ENCODE peak calls at places on chromosomes 3 and 15, in four cellular contexts. One of them, this sample, is unnamed.
A peak's percentile ranks its signal among the peaks of the same experiment; 100 is the strongest.

GRCh38 chr3:46947981-46948791 is 28.4 kb downstream of the CCDC12 start:
- DNase-seq in H1: no peak
- DNase-seq in K562: peak; percentile 85
- DNase-seq in HepG2: peak; percentile 88
- DNase-seq in this sample: peak; percentile 89

GRCh38 chr15:42457445-42458442 is 33.2 kb downstream of the ZNF106 start:
- DNase-seq in H1: peak; percentile 82
- DNase-seq in K562: no peak
- DNase-seq in HepG2: no peak
- DNase-seq in this sample: no peak

GRCh38 chr3:112736802-112737566 is 96.0 kb upstream of the CCDC80 start:
- DNase-seq in H1: no peak
- DNase-seq in K562: peak; percentile 10
- DNase-seq in HepG2: no peak
- DNase-seq in this sample: no peak

GRCh38 chr3:50961361-50961760 is 286.6 kb downstream of the DOCK3 start:
- DNase-seq in H1: no peak
- DNase-seq in K562: no peak
- DNase-seq in HepG2: no peak
- DNase-seq in this sample: no peak

GRCh38 chr3:66386011-66386924 is 114.6 kb downstream of the LRIG1 start:
- DNase-seq in H1: no peak
- DNase-seq in K562: no peak
- DNase-seq in HepG2: no peak
- DNase-seq in this sample: no peak

GRCh38 chr3:111801697-111802655 is 57.1 kb upstream of the PHLDB2 start:
- DNase-seq in H1: no peak
- DNase-seq in K562: no peak
- DNase-seq in HepG2: no peak
- DNase-seq in this sample: no peak

GRCh38 chr3:30357897-30358296 is 248.5 kb upstream of the TGFBR2 start:
- DNase-seq in H1: no peak
- DNase-seq in K562: no peak
- DNase-seq in HepG2: no peak
- DNase-seq in this sample: peak; percentile 33

GRCh38 chr3:180571831-180572578 is 30.0 kb upstream of the TTC14 start:
- DNase-seq in H1: no peak
- DNase-seq in K562: no peak
- DNase-seq in HepG2: no peak
- DNase-seq in this sample: no peak

GRCh38 chr15:26564354-26564753 is 208.5 kb downstream of the GABRB3 start:
- DNase-seq in H1: no peak
- DNase-seq in K562: no peak
- DNase-seq in HepG2: no peak
- DNase-seq in this sample: no peak

GRCh38 chr3:158991146-158991705 is 189.4 kb downstream of the MFSD1 start:
- DNase-seq in H1: peak; percentile 49
- DNase-seq in K562: no peak
- DNase-seq in HepG2: no peak
- DNase-seq in this sample: no peak

GRCh38 chr3:24493951-24494615 is 567 bp downstream of the THRB start:
- DNase-seq in H1: no peak
- DNase-seq in K562: peak; percentile 64
- DNase-seq in HepG2: peak; percentile 71
- DNase-seq in this sample: peak; percentile 37

GRCh38 chr3:169658311-169658931 is 5.1 kb downstream of the MECOM start:
- DNase-seq in H1: no peak
- DNase-seq in K562: no peak
- DNase-seq in HepG2: no peak
- DNase-seq in this sample: no peak

GRCh38 chr3:133821767-133822638 is 16.4 kb downstream of the SRPRB start:
- DNase-seq in H1: peak; percentile 38
- DNase-seq in K562: peak; percentile 24
- DNase-seq in HepG2: peak; percentile 83
- DNase-seq in this sample: no peak

GRCh38 chr3:101229681-101230080 is 90.7 kb downstream of the IMPG2 start:
- DNase-seq in H1: no peak
- DNase-seq in K562: no peak
- DNase-seq in HepG2: peak; percentile 8
- DNase-seq in this sample: peak; percentile 14
- TF ChIP-seq RNF2 in H1: no peak
- TF ChIP-seq RNF2 in K562: no peak
- TF ChIP-seq RNF2 in HepG2: no peak
- TF ChIP-seq RNF2 in this sample: no peak

DNA sequence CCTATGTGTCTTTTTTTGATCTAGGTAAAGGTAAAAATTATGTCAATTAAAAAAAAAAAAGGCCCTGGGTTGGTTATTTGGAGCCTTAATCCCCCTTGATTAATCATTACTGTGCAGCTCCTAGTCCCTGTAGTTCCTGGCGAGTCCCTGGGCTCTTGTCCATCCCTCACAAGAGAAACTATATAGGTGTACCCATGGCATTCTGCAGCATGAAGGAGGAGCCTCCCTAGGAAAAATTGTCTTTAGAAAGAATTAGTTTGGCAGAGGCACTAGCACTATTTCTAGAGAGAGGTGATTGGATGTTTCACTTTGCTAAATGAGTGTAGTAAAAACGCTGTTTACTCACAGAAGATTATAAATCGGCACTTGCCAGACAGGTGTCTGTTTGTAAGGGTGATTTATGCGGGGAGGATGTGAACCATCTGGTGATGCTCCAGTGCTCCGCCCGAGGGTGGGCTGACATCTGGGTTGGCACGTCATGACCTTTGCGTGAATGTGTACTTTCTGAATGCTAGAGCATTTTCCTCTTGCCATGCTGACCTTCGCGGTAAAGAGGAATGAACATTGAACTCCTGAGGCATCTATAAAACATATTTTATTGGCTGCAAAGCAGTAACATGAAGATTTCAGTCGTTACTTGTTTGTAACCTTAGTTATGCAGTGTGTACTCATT is 12.6 kb downstream of the PLCL2 start:
- DNase-seq in H1: no peak
- DNase-seq in K562: no peak
- DNase-seq in HepG2: no peak
- DNase-seq in this sample: no peak
- TF ChIP-seq RNF2 in H1: no peak
- TF ChIP-seq RNF2 in K562: no peak
- TF ChIP-seq RNF2 in HepG2: no peak
- TF ChIP-seq RNF2 in this sample: no peak

DNA sequence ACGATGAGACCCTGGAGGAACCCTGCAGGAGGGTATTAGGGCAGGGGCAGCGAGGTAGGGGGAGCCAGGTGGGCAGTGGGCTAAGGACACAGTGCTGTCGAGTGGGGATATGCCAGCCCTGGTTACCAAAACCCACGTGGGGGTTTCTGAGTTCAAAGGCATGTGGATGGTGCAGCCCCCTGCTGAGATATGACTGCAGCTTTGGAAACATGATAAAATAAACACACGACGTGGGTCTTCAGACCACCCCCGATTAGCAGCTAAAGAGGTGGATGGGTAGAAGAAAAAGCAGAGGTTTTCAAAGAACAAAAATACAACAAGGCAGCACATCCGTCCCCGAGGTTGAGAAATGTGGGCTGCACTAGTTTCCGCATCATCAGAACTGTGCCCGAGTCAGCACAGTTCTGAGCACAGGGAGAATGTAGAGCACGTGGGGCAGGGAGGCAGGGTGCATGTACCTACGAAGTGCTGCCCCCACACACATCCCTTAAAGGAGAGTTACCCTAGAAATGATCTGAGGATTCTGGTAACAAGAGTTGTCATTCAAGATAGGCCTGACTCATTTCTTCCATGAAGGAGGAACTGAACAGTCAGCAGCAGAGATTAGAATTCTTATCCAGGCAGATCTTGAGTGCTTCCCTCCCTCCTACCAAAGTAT is 121.3 kb downstream of the RPLP1 start:
- DNase-seq in H1: no peak
- DNase-seq in K562: no peak
- DNase-seq in HepG2: no peak
- DNase-seq in this sample: no peak
- TF ChIP-seq RNF2 in H1: no peak
- TF ChIP-seq RNF2 in K562: no peak
- TF ChIP-seq RNF2 in HepG2: no peak
- TF ChIP-seq RNF2 in this sample: no peak

GRCh38 chr15:88403461-88403860 is 63.7 kb downstream of the MRPL46 start:
- DNase-seq in H1: no peak
- DNase-seq in K562: no peak
- DNase-seq in HepG2: no peak
- DNase-seq in this sample: no peak
- TF ChIP-seq RNF2 in H1: no peak
- TF ChIP-seq RNF2 in K562: no peak
- TF ChIP-seq RNF2 in HepG2: no peak
- TF ChIP-seq RNF2 in this sample: no peak

GRCh38 chr15:62896380-62896866 is 146.1 kb upstream of the TPM1 start:
- DNase-seq in H1: no peak
- DNase-seq in K562: no peak
- DNase-seq in HepG2: peak; percentile 39
- DNase-seq in this sample: peak; percentile 82

GRCh38 chr15:62895905-62896316 is 146.6 kb upstream of the TPM1 start:
- DNase-seq in H1: no peak
- DNase-seq in K562: no peak
- DNase-seq in HepG2: peak; percentile 62
- DNase-seq in this sample: peak; percentile 86

GRCh38 chr15:62894322-62895085 is 148.0 kb upstream of the TPM1 start:
- DNase-seq in H1: no peak
- DNase-seq in K562: no peak
- DNase-seq in HepG2: no peak
- DNase-seq in this sample: peak; percentile 76

GRCh38 chr15:62896969-62897486 is 145.5 kb upstream of the TPM1 start:
- DNase-seq in H1: no peak
- DNase-seq in K562: peak; percentile 64
- DNase-seq in HepG2: peak; percentile 93
- DNase-seq in this sample: peak; percentile 99

GRCh38 chr15:62895139-62895866 is 147.2 kb upstream of the TPM1 start:
- DNase-seq in H1: no peak
- DNase-seq in K562: no peak
- DNase-seq in HepG2: peak; percentile 30
- DNase-seq in this sample: peak; percentile 91
- TF ChIP-seq RNF2 in H1: no peak
- TF ChIP-seq RNF2 in K562: no peak
- TF ChIP-seq RNF2 in HepG2: no peak
- TF ChIP-seq RNF2 in this sample: no peak

DNA sequence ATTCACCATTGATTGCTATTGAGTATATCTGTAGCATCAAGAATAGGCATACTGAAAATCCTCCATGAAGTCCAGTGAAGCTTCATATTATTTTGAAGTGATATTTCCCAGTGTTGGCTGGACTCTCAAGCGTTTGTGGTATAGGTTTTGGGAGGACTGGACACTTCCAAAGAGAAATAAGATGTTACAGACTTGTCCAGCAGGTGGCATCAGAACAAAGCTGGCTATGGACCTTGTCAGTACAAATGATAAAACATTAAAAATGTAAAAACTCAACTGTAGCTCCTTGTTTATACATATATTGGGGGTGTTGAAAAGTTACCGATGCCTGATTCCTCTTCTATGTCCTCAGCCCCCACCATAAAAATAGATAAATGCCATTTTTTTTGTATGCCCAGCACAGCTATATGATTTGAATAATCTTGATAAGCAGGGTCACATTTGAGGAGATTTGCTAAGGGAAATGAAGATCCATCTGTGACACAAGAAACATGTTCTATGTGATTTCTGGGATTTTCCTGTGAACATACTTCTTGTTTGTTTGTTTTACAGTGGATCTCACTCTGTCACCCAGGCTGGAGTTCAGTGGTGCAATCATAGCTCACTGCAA is 54.5 kb upstream of the GOLGA6B start:
- DNase-seq in H1: no peak
- DNase-seq in K562: peak; percentile 55
- DNase-seq in HepG2: peak; percentile 37
- DNase-seq in this sample: peak; percentile 69
- TF ChIP-seq RNF2 in H1: no peak
- TF ChIP-seq RNF2 in K562: no peak
- TF ChIP-seq RNF2 in HepG2: no peak
- TF ChIP-seq RNF2 in this sample: no peak

DNA sequence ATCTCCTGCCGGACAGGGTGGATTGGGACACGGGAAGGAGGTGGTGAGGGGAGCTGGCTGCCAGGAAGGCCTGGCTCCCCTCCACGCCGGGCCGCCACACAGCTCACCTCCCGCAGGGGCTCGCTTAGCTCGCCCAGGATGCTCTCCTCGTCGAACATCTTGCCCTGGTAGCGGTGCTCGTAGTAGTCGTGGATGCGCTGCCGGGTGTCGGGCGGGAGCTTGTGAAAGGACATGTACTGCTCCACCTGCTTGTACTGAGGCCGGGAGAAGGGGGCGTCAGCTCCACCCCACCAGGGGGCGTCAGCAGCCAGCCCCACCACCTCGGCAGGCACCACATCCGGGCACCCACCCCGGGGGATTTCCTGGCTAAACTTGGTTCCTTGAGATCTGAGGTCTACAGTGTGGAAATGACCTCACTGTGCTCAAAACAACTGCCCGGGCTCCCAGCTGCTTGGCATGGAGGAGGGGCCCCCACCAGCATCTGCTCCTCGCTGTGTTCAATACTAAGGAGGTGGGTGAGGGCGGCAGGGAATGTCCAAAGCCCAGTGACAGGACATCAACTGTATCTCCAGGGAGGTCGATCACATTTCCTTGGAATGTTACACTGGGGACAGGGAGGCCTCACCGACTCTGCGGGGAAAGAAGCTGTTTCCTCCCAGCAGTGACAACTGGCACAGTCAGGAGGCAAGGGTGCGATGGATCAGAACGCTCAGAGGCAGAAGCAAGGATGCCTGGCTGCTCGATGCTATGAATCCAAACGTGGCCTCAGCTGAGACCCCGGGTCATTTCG is 43.4 kb downstream of the HCN4 start:
- DNase-seq in H1: no peak
- DNase-seq in K562: peak; percentile 50
- DNase-seq in HepG2: no peak
- DNase-seq in this sample: no peak
- TF ChIP-seq RNF2 in H1: no peak
- TF ChIP-seq RNF2 in K562: no peak
- TF ChIP-seq RNF2 in HepG2: no peak
- TF ChIP-seq RNF2 in this sample: no peak